ENCODE peak calls at places on chromosomes 2 and 18, in four cellular contexts. C is ureter, R is NCI-H146, O is mucosa of descending colon. W is an unnamed sample.

GRCh38 chr2:215613265-215613664 is 177.4 kb upstream of the FN1 start:
- DNase-seq in C (no peak), R (peak; percentile 61), O (no peak), W (no peak)

GRCh38 chr18:25832008-25832604 is 258.3 kb downstream of the SS18 start:
- DNase-seq in C (no peak), R (peak; percentile 17), O (no peak), W (peak; percentile 52)

GRCh38 chr2:96164459-96165184 is 19.4 kb upstream of the DUSP2 start:
- DNase-seq in C (no peak), R (no peak), O (peak; percentile 76), W (no peak)

GRCh38 chr2:144459937-144460336 is 60.0 kb downstream of the ZEB2 start:
- DNase-seq in C (no peak), R (no peak), O (no peak), W (no peak)

GRCh38 chr2:74020717-74021406 is 36.2 kb downstream of the TET3 start:
- DNase-seq in C (no peak), R (no peak), O (no peak), W (no peak)

GRCh38 chr2:227615906-227616305 is 1.3 kb upstream of the SCYGR3 start:
- DNase-seq in C (no peak), R (no peak), O (no peak), W (no peak)

GRCh38 chr2:225894240-225894980 is 494.9 kb downstream of the NYAP2 start:
- DNase-seq in C (no peak), R (no peak), O (no peak), W (no peak)

GRCh38 chr2:214529021-214529420 is 118.2 kb downstream of the VWC2L start:
- DNase-seq in C (no peak), R (no peak), O (no peak), W (no peak)

GRCh38 chr18:70907673-70908072 is 618.8 kb downstream of the SOCS6 start:
- DNase-seq in C (no peak), R (peak; percentile 95), O (no peak), W (peak; percentile 79)

GRCh38 chr2:32697156-32697555 is 69.3 kb downstream of the TTC27 start:
- DNase-seq in C (no peak), R (no peak), O (no peak), W (no peak)